ENCODE peak calls at places on chromosomes 4 and X, in nine cellular contexts. One of them, this sample, is unnamed.

GRCh38 chr4:38664704-38665401 is 854 bp downstream of the KLF3 start:
- DNase-seq in glutamatergic neuron: peak
- DNase-seq in NCI-H69: peak
- DNase-seq in tibial nerve: peak
- DNase-seq in lung microvascular endothelial cell: peak
- DNase-seq in DMS53: peak
- DNase-seq in stimulated activated CD4-positive, alpha-beta T cell treated with anti-CD3 and anti-CD28 coated beads, Interleukin-4, amount 100 ng/mL, for 24 hours: no peak
- DNase-seq in osteoblast: peak
- DNase-seq in NCI-H1930: no peak
- DNase-seq in this sample: peak

GRCh38 chr4:7417639-7418038 is 17.1 kb downstream of the PSAPL1 start:
- DNase-seq in NCI-H1930: no peak
- DNase-seq in tibial nerve: no peak
- DNase-seq in lung microvascular endothelial cell: no peak
- DNase-seq in glutamatergic neuron: no peak
- DNase-seq in osteoblast: peak
- DNase-seq in DMS53: no peak
- DNase-seq in stimulated activated CD4-positive, alpha-beta T cell treated with anti-CD3 and anti-CD28 coated beads, Interleukin-4, amount 100 ng/mL, for 24 hours: no peak
- DNase-seq in NCI-H69: no peak
- DNase-seq in this sample: no peak

GRCh38 chr4:6749340-6750171 is 33.0 kb upstream of the KIAA0232 start:
- DNase-seq in osteoblast: peak
- DNase-seq in tibial nerve: peak
- DNase-seq in NCI-H1930: no peak
- DNase-seq in stimulated activated CD4-positive, alpha-beta T cell treated with anti-CD3 and anti-CD28 coated beads, Interleukin-4, amount 100 ng/mL, for 24 hours: no peak
- DNase-seq in glutamatergic neuron: no peak
- DNase-seq in DMS53: peak
- DNase-seq in lung microvascular endothelial cell: peak
- DNase-seq in NCI-H69: no peak
- DNase-seq in this sample: peak

GRCh38 chrX:40513835-40514234 is 66.9 kb upstream of the ATP6AP2 start:
- DNase-seq in glutamatergic neuron: no peak
- DNase-seq in lung microvascular endothelial cell: no peak
- DNase-seq in DMS53: no peak
- DNase-seq in NCI-H1930: no peak
- DNase-seq in stimulated activated CD4-positive, alpha-beta T cell treated with anti-CD3 and anti-CD28 coated beads, Interleukin-4, amount 100 ng/mL, for 24 hours: no peak
- DNase-seq in osteoblast: no peak
- DNase-seq in NCI-H69: no peak
- DNase-seq in tibial nerve: no peak
- DNase-seq in this sample: no peak

GRCh38 chr4:129218897-129219296 is 122.9 kb downstream of the C4orf33 start:
- DNase-seq in tibial nerve: no peak
- DNase-seq in NCI-H69: peak
- DNase-seq in NCI-H1930: no peak
- DNase-seq in stimulated activated CD4-positive, alpha-beta T cell treated with anti-CD3 and anti-CD28 coated beads, Interleukin-4, amount 100 ng/mL, for 24 hours: no peak
- DNase-seq in glutamatergic neuron: no peak
- DNase-seq in lung microvascular endothelial cell: peak
- DNase-seq in DMS53: no peak
- DNase-seq in osteoblast: no peak
- DNase-seq in this sample: no peak

GRCh38 chrX:3577551-3577950 is 135.9 kb downstream of the PRKX start:
- DNase-seq in NCI-H1930: no peak
- DNase-seq in DMS53: no peak
- DNase-seq in NCI-H69: no peak
- DNase-seq in glutamatergic neuron: no peak
- DNase-seq in lung microvascular endothelial cell: no peak
- DNase-seq in stimulated activated CD4-positive, alpha-beta T cell treated with anti-CD3 and anti-CD28 coated beads, Interleukin-4, amount 100 ng/mL, for 24 hours: no peak
- DNase-seq in tibial nerve: no peak
- DNase-seq in osteoblast: no peak
- DNase-seq in this sample: no peak

GRCh38 chr4:2065106-2065930 is 6.2 kb downstream of the NAT8L start:
- DNase-seq in lung microvascular endothelial cell: no peak
- DNase-seq in tibial nerve: no peak
- DNase-seq in stimulated activated CD4-positive, alpha-beta T cell treated with anti-CD3 and anti-CD28 coated beads, Interleukin-4, amount 100 ng/mL, for 24 hours: no peak
- DNase-seq in osteoblast: peak
- DNase-seq in NCI-H1930: no peak
- DNase-seq in glutamatergic neuron: peak
- DNase-seq in DMS53: no peak
- DNase-seq in NCI-H69: no peak
- DNase-seq in this sample: no peak

GRCh38 chrX:40012800-40013682 is 84.7 kb downstream of the BCOR start:
- DNase-seq in osteoblast: peak
- DNase-seq in NCI-H69: peak
- DNase-seq in glutamatergic neuron: peak
- DNase-seq in stimulated activated CD4-positive, alpha-beta T cell treated with anti-CD3 and anti-CD28 coated beads, Interleukin-4, amount 100 ng/mL, for 24 hours: peak
- DNase-seq in NCI-H1930: no peak
- DNase-seq in DMS53: peak
- DNase-seq in lung microvascular endothelial cell: peak
- DNase-seq in tibial nerve: peak
- DNase-seq in this sample: peak

GRCh38 chrX:23828894-23829293 is 45.9 kb downstream of the SAT1 start:
- DNase-seq in NCI-H1930: no peak
- DNase-seq in lung microvascular endothelial cell: no peak
- DNase-seq in stimulated activated CD4-positive, alpha-beta T cell treated with anti-CD3 and anti-CD28 coated beads, Interleukin-4, amount 100 ng/mL, for 24 hours: no peak
- DNase-seq in tibial nerve: no peak
- DNase-seq in glutamatergic neuron: no peak
- DNase-seq in NCI-H69: no peak
- DNase-seq in osteoblast: no peak
- DNase-seq in DMS53: no peak
- DNase-seq in this sample: no peak

GRCh38 chr4:8316911-8317351 is 47.4 kb downstream of the HTRA3 start:
- DNase-seq in DMS53: no peak
- DNase-seq in NCI-H69: no peak
- DNase-seq in glutamatergic neuron: no peak
- DNase-seq in stimulated activated CD4-positive, alpha-beta T cell treated with anti-CD3 and anti-CD28 coated beads, Interleukin-4, amount 100 ng/mL, for 24 hours: no peak
- DNase-seq in osteoblast: peak
- DNase-seq in NCI-H1930: no peak
- DNase-seq in lung microvascular endothelial cell: no peak
- DNase-seq in tibial nerve: no peak
- DNase-seq in this sample: peak

GRCh38 chrX:38514014-38514854 is 47.1 kb upstream of the TSPAN7 start:
- DNase-seq in NCI-H1930: no peak
- DNase-seq in NCI-H69: peak
- DNase-seq in osteoblast: no peak
- DNase-seq in tibial nerve: no peak
- DNase-seq in stimulated activated CD4-positive, alpha-beta T cell treated with anti-CD3 and anti-CD28 coated beads, Interleukin-4, amount 100 ng/mL, for 24 hours: no peak
- DNase-seq in glutamatergic neuron: no peak
- DNase-seq in DMS53: peak
- DNase-seq in lung microvascular endothelial cell: no peak
- DNase-seq in this sample: no peak

GRCh38 chrX:56564182-56564885 is 907 bp downstream of the UBQLN2 start:
- DNase-seq in glutamatergic neuron: peak
- DNase-seq in lung microvascular endothelial cell: peak
- DNase-seq in osteoblast: peak
- DNase-seq in stimulated activated CD4-positive, alpha-beta T cell treated with anti-CD3 and anti-CD28 coated beads, Interleukin-4, amount 100 ng/mL, for 24 hours: peak
- DNase-seq in tibial nerve: peak
- DNase-seq in NCI-H69: peak
- DNase-seq in DMS53: peak
- DNase-seq in NCI-H1930: peak
- DNase-seq in this sample: peak

GRCh38 chr4:155952546-155952945 is 1.1 kb downstream of the CTSO start:
- DNase-seq in osteoblast: peak
- DNase-seq in tibial nerve: no peak
- DNase-seq in NCI-H1930: no peak
- DNase-seq in NCI-H69: no peak
- DNase-seq in stimulated activated CD4-positive, alpha-beta T cell treated with anti-CD3 and anti-CD28 coated beads, Interleukin-4, amount 100 ng/mL, for 24 hours: no peak
- DNase-seq in glutamatergic neuron: no peak
- DNase-seq in lung microvascular endothelial cell: no peak
- DNase-seq in DMS53: no peak
- DNase-seq in this sample: no peak

GRCh38 chr4:102027961-102028360 is 237.4 kb downstream of the BANK1 start:
- DNase-seq in glutamatergic neuron: no peak
- DNase-seq in NCI-H69: no peak
- DNase-seq in osteoblast: no peak
- DNase-seq in NCI-H1930: no peak
- DNase-seq in DMS53: no peak
- DNase-seq in lung microvascular endothelial cell: no peak
- DNase-seq in stimulated activated CD4-positive, alpha-beta T cell treated with anti-CD3 and anti-CD28 coated beads, Interleukin-4, amount 100 ng/mL, for 24 hours: no peak
- DNase-seq in tibial nerve: no peak
- DNase-seq in this sample: no peak

This sample was measured in Peyer's patch.